ENCODE peak calls at places on chromosomes 5 and 9, in nine cellular contexts. One of them, this sample, is unnamed.

GRCh38 chr5:58922392-58923171 is 339.7 kb downstream of the RAB3C start:
- DNase-seq in activated T-cell treated with anti-CD3 and anti-CD28 coated beads for 24 hours: no peak
- DNase-seq in SHP77: peak
- DNase-seq in RWPE1: no peak
- DNase-seq in CD4-positive, alpha-beta T cell: no peak
- DNase-seq in activated T-helper 9 cell treated with anti-CD3 and anti-CD28 coated beads, Interleukin-2, amount 50 U/mL, for 16 hours: no peak
- DNase-seq in stimulated activated CD4-positive, alpha-beta T cell treated with anti-CD3 and anti-CD28 coated beads, Interleukin-15, amount 100 ng/mL, for 1 hour: no peak
- DNase-seq in posterior cingulate gyrus: peak
- DNase-seq in stomach: peak
- DNase-seq in this sample: no peak

GRCh38 chr5:59193616-59194319 is 610.9 kb downstream of the RAB3C start:
- DNase-seq in SHP77: no peak
- DNase-seq in posterior cingulate gyrus: no peak
- DNase-seq in stomach: no peak
- DNase-seq in RWPE1: peak
- DNase-seq in activated T-cell treated with anti-CD3 and anti-CD28 coated beads for 24 hours: no peak
- DNase-seq in CD4-positive, alpha-beta T cell: no peak
- DNase-seq in activated T-helper 9 cell treated with anti-CD3 and anti-CD28 coated beads, Interleukin-2, amount 50 U/mL, for 16 hours: no peak
- DNase-seq in stimulated activated CD4-positive, alpha-beta T cell treated with anti-CD3 and anti-CD28 coated beads, Interleukin-15, amount 100 ng/mL, for 1 hour: no peak
- DNase-seq in this sample: no peak

GRCh38 chr9:21836437-21837161 is 34.2 kb downstream of the MTAP start:
- DNase-seq in stimulated activated CD4-positive, alpha-beta T cell treated with anti-CD3 and anti-CD28 coated beads, Interleukin-15, amount 100 ng/mL, for 1 hour: no peak
- DNase-seq in posterior cingulate gyrus: no peak
- DNase-seq in SHP77: no peak
- DNase-seq in stomach: no peak
- DNase-seq in CD4-positive, alpha-beta T cell: no peak
- DNase-seq in RWPE1: peak
- DNase-seq in activated T-helper 9 cell treated with anti-CD3 and anti-CD28 coated beads, Interleukin-2, amount 50 U/mL, for 16 hours: no peak
- DNase-seq in activated T-cell treated with anti-CD3 and anti-CD28 coated beads for 24 hours: no peak
- DNase-seq in this sample: no peak

GRCh38 chr5:135654646-135655045 is 75.9 kb upstream of the CXCL14 start:
- DNase-seq in activated T-helper 9 cell treated with anti-CD3 and anti-CD28 coated beads, Interleukin-2, amount 50 U/mL, for 16 hours: no peak
- DNase-seq in stimulated activated CD4-positive, alpha-beta T cell treated with anti-CD3 and anti-CD28 coated beads, Interleukin-15, amount 100 ng/mL, for 1 hour: no peak
- DNase-seq in CD4-positive, alpha-beta T cell: no peak
- DNase-seq in posterior cingulate gyrus: no peak
- DNase-seq in stomach: no peak
- DNase-seq in RWPE1: no peak
- DNase-seq in SHP77: no peak
- DNase-seq in activated T-cell treated with anti-CD3 and anti-CD28 coated beads for 24 hours: no peak
- DNase-seq in this sample: no peak

GRCh38 chr9:128911529-128912035 is 9.2 kb upstream of the PHYHD1 start:
- DNase-seq in RWPE1: no peak
- DNase-seq in stimulated activated CD4-positive, alpha-beta T cell treated with anti-CD3 and anti-CD28 coated beads, Interleukin-15, amount 100 ng/mL, for 1 hour: no peak
- DNase-seq in CD4-positive, alpha-beta T cell: no peak
- DNase-seq in SHP77: no peak
- DNase-seq in posterior cingulate gyrus: no peak
- DNase-seq in stomach: no peak
- DNase-seq in activated T-helper 9 cell treated with anti-CD3 and anti-CD28 coated beads, Interleukin-2, amount 50 U/mL, for 16 hours: no peak
- DNase-seq in activated T-cell treated with anti-CD3 and anti-CD28 coated beads for 24 hours: no peak
- DNase-seq in this sample: no peak

GRCh38 chr5:53170748-53171349 is 61.3 kb upstream of the MOCS2 start:
- DNase-seq in stomach: no peak
- DNase-seq in stimulated activated CD4-positive, alpha-beta T cell treated with anti-CD3 and anti-CD28 coated beads, Interleukin-15, amount 100 ng/mL, for 1 hour: no peak
- DNase-seq in posterior cingulate gyrus: no peak
- DNase-seq in activated T-cell treated with anti-CD3 and anti-CD28 coated beads for 24 hours: peak
- DNase-seq in activated T-helper 9 cell treated with anti-CD3 and anti-CD28 coated beads, Interleukin-2, amount 50 U/mL, for 16 hours: no peak
- DNase-seq in SHP77: no peak
- DNase-seq in RWPE1: peak
- DNase-seq in CD4-positive, alpha-beta T cell: no peak
- DNase-seq in this sample: no peak

GRCh38 chr9:132220069-132220468 is 58.2 kb downstream of the NTNG2 start:
- DNase-seq in stimulated activated CD4-positive, alpha-beta T cell treated with anti-CD3 and anti-CD28 coated beads, Interleukin-15, amount 100 ng/mL, for 1 hour: no peak
- DNase-seq in posterior cingulate gyrus: no peak
- DNase-seq in stomach: no peak
- DNase-seq in CD4-positive, alpha-beta T cell: no peak
- DNase-seq in activated T-helper 9 cell treated with anti-CD3 and anti-CD28 coated beads, Interleukin-2, amount 50 U/mL, for 16 hours: no peak
- DNase-seq in activated T-cell treated with anti-CD3 and anti-CD28 coated beads for 24 hours: no peak
- DNase-seq in SHP77: no peak
- DNase-seq in RWPE1: no peak
- DNase-seq in this sample: no peak

GRCh38 chr9:130770679-130771442 is 64.2 kb upstream of the ABL1 start:
- DNase-seq in CD4-positive, alpha-beta T cell: no peak
- DNase-seq in RWPE1: peak
- DNase-seq in stimulated activated CD4-positive, alpha-beta T cell treated with anti-CD3 and anti-CD28 coated beads, Interleukin-15, amount 100 ng/mL, for 1 hour: no peak
- DNase-seq in SHP77: peak
- DNase-seq in activated T-cell treated with anti-CD3 and anti-CD28 coated beads for 24 hours: no peak
- DNase-seq in posterior cingulate gyrus: no peak
- DNase-seq in stomach: no peak
- DNase-seq in activated T-helper 9 cell treated with anti-CD3 and anti-CD28 coated beads, Interleukin-2, amount 50 U/mL, for 16 hours: no peak
- DNase-seq in this sample: no peak

GRCh38 chr5:33046091-33046490 is 335.0 kb downstream of the NPR3 start:
- DNase-seq in stomach: no peak
- DNase-seq in RWPE1: no peak
- DNase-seq in stimulated activated CD4-positive, alpha-beta T cell treated with anti-CD3 and anti-CD28 coated beads, Interleukin-15, amount 100 ng/mL, for 1 hour: no peak
- DNase-seq in activated T-helper 9 cell treated with anti-CD3 and anti-CD28 coated beads, Interleukin-2, amount 50 U/mL, for 16 hours: no peak
- DNase-seq in SHP77: no peak
- DNase-seq in CD4-positive, alpha-beta T cell: no peak
- DNase-seq in posterior cingulate gyrus: no peak
- DNase-seq in activated T-cell treated with anti-CD3 and anti-CD28 coated beads for 24 hours: no peak
- DNase-seq in this sample: no peak

GRCh38 chr9:2413196-2413840 is 208.3 kb upstream of the VLDLR start:
- DNase-seq in posterior cingulate gyrus: no peak
- DNase-seq in activated T-helper 9 cell treated with anti-CD3 and anti-CD28 coated beads, Interleukin-2, amount 50 U/mL, for 16 hours: no peak
- DNase-seq in stimulated activated CD4-positive, alpha-beta T cell treated with anti-CD3 and anti-CD28 coated beads, Interleukin-15, amount 100 ng/mL, for 1 hour: no peak
- DNase-seq in RWPE1: no peak
- DNase-seq in SHP77: no peak
- DNase-seq in activated T-cell treated with anti-CD3 and anti-CD28 coated beads for 24 hours: no peak
- DNase-seq in stomach: no peak
- DNase-seq in CD4-positive, alpha-beta T cell: no peak
- DNase-seq in this sample: no peak

GRCh38 chr9:109467936-109468335 is 30.2 kb downstream of the PTPN3 start:
- DNase-seq in RWPE1: no peak
- DNase-seq in CD4-positive, alpha-beta T cell: no peak
- DNase-seq in activated T-helper 9 cell treated with anti-CD3 and anti-CD28 coated beads, Interleukin-2, amount 50 U/mL, for 16 hours: no peak
- DNase-seq in posterior cingulate gyrus: no peak
- DNase-seq in stimulated activated CD4-positive, alpha-beta T cell treated with anti-CD3 and anti-CD28 coated beads, Interleukin-15, amount 100 ng/mL, for 1 hour: no peak
- DNase-seq in stomach: no peak
- DNase-seq in activated T-cell treated with anti-CD3 and anti-CD28 coated beads for 24 hours: no peak
- DNase-seq in SHP77: no peak
- DNase-seq in this sample: no peak

GRCh38 chr5:84181093-84181492 is 203.6 kb downstream of the EDIL3 start:
- DNase-seq in posterior cingulate gyrus: no peak
- DNase-seq in CD4-positive, alpha-beta T cell: no peak
- DNase-seq in stomach: no peak
- DNase-seq in SHP77: no peak
- DNase-seq in stimulated activated CD4-positive, alpha-beta T cell treated with anti-CD3 and anti-CD28 coated beads, Interleukin-15, amount 100 ng/mL, for 1 hour: no peak
- DNase-seq in activated T-cell treated with anti-CD3 and anti-CD28 coated beads for 24 hours: no peak
- DNase-seq in RWPE1: no peak
- DNase-seq in activated T-helper 9 cell treated with anti-CD3 and anti-CD28 coated beads, Interleukin-2, amount 50 U/mL, for 16 hours: no peak
- DNase-seq in this sample: no peak

GRCh38 chr5:117633093-117633492 is 1058.5 kb upstream of the SEMA6A start:
- DNase-seq in stomach: no peak
- DNase-seq in SHP77: no peak
- DNase-seq in activated T-helper 9 cell treated with anti-CD3 and anti-CD28 coated beads, Interleukin-2, amount 50 U/mL, for 16 hours: no peak
- DNase-seq in activated T-cell treated with anti-CD3 and anti-CD28 coated beads for 24 hours: no peak
- DNase-seq in posterior cingulate gyrus: no peak
- DNase-seq in RWPE1: no peak
- DNase-seq in CD4-positive, alpha-beta T cell: no peak
- DNase-seq in stimulated activated CD4-positive, alpha-beta T cell treated with anti-CD3 and anti-CD28 coated beads, Interleukin-15, amount 100 ng/mL, for 1 hour: no peak
- DNase-seq in this sample: no peak

GRCh38 chr9:37293664-37294524 is 128.6 kb upstream of the GRHPR start:
- DNase-seq in activated T-helper 9 cell treated with anti-CD3 and anti-CD28 coated beads, Interleukin-2, amount 50 U/mL, for 16 hours: no peak
- DNase-seq in RWPE1: no peak
- DNase-seq in posterior cingulate gyrus: no peak
- DNase-seq in SHP77: no peak
- DNase-seq in activated T-cell treated with anti-CD3 and anti-CD28 coated beads for 24 hours: no peak
- DNase-seq in stomach: no peak
- DNase-seq in CD4-positive, alpha-beta T cell: no peak
- DNase-seq in stimulated activated CD4-positive, alpha-beta T cell treated with anti-CD3 and anti-CD28 coated beads, Interleukin-15, amount 100 ng/mL, for 1 hour: no peak
- DNase-seq in this sample: no peak

GRCh38 chr9:2824564-2824963 is 19.3 kb downstream of the PUM3 start:
- DNase-seq in CD4-positive, alpha-beta T cell: no peak
- DNase-seq in stomach: no peak
- DNase-seq in SHP77: no peak
- DNase-seq in posterior cingulate gyrus: no peak
- DNase-seq in activated T-helper 9 cell treated with anti-CD3 and anti-CD28 coated beads, Interleukin-2, amount 50 U/mL, for 16 hours: no peak
- DNase-seq in activated T-cell treated with anti-CD3 and anti-CD28 coated beads for 24 hours: no peak
- DNase-seq in stimulated activated CD4-positive, alpha-beta T cell treated with anti-CD3 and anti-CD28 coated beads, Interleukin-15, amount 100 ng/mL, for 1 hour: no peak
- DNase-seq in RWPE1: no peak
- DNase-seq in this sample: no peak

GRCh38 chr9:115127191-115127817 is 9.3 kb upstream of the TNC start:
- DNase-seq in RWPE1: peak
- DNase-seq in posterior cingulate gyrus: no peak
- DNase-seq in stimulated activated CD4-positive, alpha-beta T cell treated with anti-CD3 and anti-CD28 coated beads, Interleukin-15, amount 100 ng/mL, for 1 hour: no peak
- DNase-seq in activated T-helper 9 cell treated with anti-CD3 and anti-CD28 coated beads, Interleukin-2, amount 50 U/mL, for 16 hours: no peak
- DNase-seq in stomach: no peak
- DNase-seq in activated T-cell treated with anti-CD3 and anti-CD28 coated beads for 24 hours: no peak
- DNase-seq in SHP77: no peak
- DNase-seq in CD4-positive, alpha-beta T cell: no peak
- DNase-seq in this sample: no peak

GRCh38 chr9:134992755-134993124 is 75.0 kb upstream of the FCN1 start:
- DNase-seq in stomach: no peak
- DNase-seq in SHP77: no peak
- DNase-seq in activated T-cell treated with anti-CD3 and anti-CD28 coated beads for 24 hours: no peak
- DNase-seq in posterior cingulate gyrus: no peak
- DNase-seq in RWPE1: peak
- DNase-seq in activated T-helper 9 cell treated with anti-CD3 and anti-CD28 coated beads, Interleukin-2, amount 50 U/mL, for 16 hours: no peak
- DNase-seq in CD4-positive, alpha-beta T cell: no peak
- DNase-seq in stimulated activated CD4-positive, alpha-beta T cell treated with anti-CD3 and anti-CD28 coated beads, Interleukin-15, amount 100 ng/mL, for 1 hour: no peak
- DNase-seq in this sample: no peak

GRCh38 chr5:84378961-84379360 is 5.7 kb downstream of the EDIL3 start:
- DNase-seq in stomach: no peak
- DNase-seq in SHP77: no peak
- DNase-seq in stimulated activated CD4-positive, alpha-beta T cell treated with anti-CD3 and anti-CD28 coated beads, Interleukin-15, amount 100 ng/mL, for 1 hour: no peak
- DNase-seq in activated T-cell treated with anti-CD3 and anti-CD28 coated beads for 24 hours: no peak
- DNase-seq in CD4-positive, alpha-beta T cell: no peak
- DNase-seq in RWPE1: no peak
- DNase-seq in posterior cingulate gyrus: no peak
- DNase-seq in activated T-helper 9 cell treated with anti-CD3 and anti-CD28 coated beads, Interleukin-2, amount 50 U/mL, for 16 hours: no peak
- DNase-seq in this sample: no peak

GRCh38 chr5:113048931-113049330 is 72.3 kb downstream of the DCP2 start:
- DNase-seq in SHP77: no peak
- DNase-seq in activated T-cell treated with anti-CD3 and anti-CD28 coated beads for 24 hours: no peak
- DNase-seq in stimulated activated CD4-positive, alpha-beta T cell treated with anti-CD3 and anti-CD28 coated beads, Interleukin-15, amount 100 ng/mL, for 1 hour: no peak
- DNase-seq in RWPE1: no peak
- DNase-seq in stomach: no peak
- DNase-seq in CD4-positive, alpha-beta T cell: no peak
- DNase-seq in posterior cingulate gyrus: no peak
- DNase-seq in activated T-helper 9 cell treated with anti-CD3 and anti-CD28 coated beads, Interleukin-2, amount 50 U/mL, for 16 hours: no peak
- DNase-seq in this sample: no peak

GRCh38 chr9:99377790-99378775 is 156.0 kb downstream of the SEC61B start:
- DNase-seq in activated T-cell treated with anti-CD3 and anti-CD28 coated beads for 24 hours: no peak
- DNase-seq in CD4-positive, alpha-beta T cell: no peak
- DNase-seq in stomach: no peak
- DNase-seq in posterior cingulate gyrus: no peak
- DNase-seq in activated T-helper 9 cell treated with anti-CD3 and anti-CD28 coated beads, Interleukin-2, amount 50 U/mL, for 16 hours: no peak
- DNase-seq in RWPE1: no peak
- DNase-seq in stimulated activated CD4-positive, alpha-beta T cell treated with anti-CD3 and anti-CD28 coated beads, Interleukin-15, amount 100 ng/mL, for 1 hour: no peak
- DNase-seq in SHP77: no peak
- DNase-seq in this sample: no peak

GRCh38 chr5:143002459-143003327 is 232.5 kb downstream of the ARHGAP26 start:
- DNase-seq in activated T-helper 9 cell treated with anti-CD3 and anti-CD28 coated beads, Interleukin-2, amount 50 U/mL, for 16 hours: peak
- DNase-seq in activated T-cell treated with anti-CD3 and anti-CD28 coated beads for 24 hours: peak
- DNase-seq in RWPE1: peak
- DNase-seq in stomach: peak
- DNase-seq in stimulated activated CD4-positive, alpha-beta T cell treated with anti-CD3 and anti-CD28 coated beads, Interleukin-15, amount 100 ng/mL, for 1 hour: no peak
- DNase-seq in SHP77: no peak
- DNase-seq in posterior cingulate gyrus: no peak
- DNase-seq in CD4-positive, alpha-beta T cell: peak
- DNase-seq in this sample: peak

GRCh38 chr9:137582286-137582860 is 3.6 kb upstream of the DPH7 start:
- DNase-seq in activated T-cell treated with anti-CD3 and anti-CD28 coated beads for 24 hours: no peak
- DNase-seq in activated T-helper 9 cell treated with anti-CD3 and anti-CD28 coated beads, Interleukin-2, amount 50 U/mL, for 16 hours: no peak
- DNase-seq in stomach: peak
- DNase-seq in CD4-positive, alpha-beta T cell: no peak
- DNase-seq in SHP77: no peak
- DNase-seq in stimulated activated CD4-positive, alpha-beta T cell treated with anti-CD3 and anti-CD28 coated beads, Interleukin-15, amount 100 ng/mL, for 1 hour: no peak
- DNase-seq in posterior cingulate gyrus: no peak
- DNase-seq in RWPE1: no peak
- DNase-seq in this sample: no peak

GRCh38 chr5:96004087-96004486 is 42.4 kb upstream of the ELL2 start:
- DNase-seq in CD4-positive, alpha-beta T cell: no peak
- DNase-seq in SHP77: no peak
- DNase-seq in stomach: no peak
- DNase-seq in activated T-helper 9 cell treated with anti-CD3 and anti-CD28 coated beads, Interleukin-2, amount 50 U/mL, for 16 hours: no peak
- DNase-seq in posterior cingulate gyrus: no peak
- DNase-seq in activated T-cell treated with anti-CD3 and anti-CD28 coated beads for 24 hours: no peak
- DNase-seq in stimulated activated CD4-positive, alpha-beta T cell treated with anti-CD3 and anti-CD28 coated beads, Interleukin-15, amount 100 ng/mL, for 1 hour: no peak
- DNase-seq in RWPE1: no peak
- DNase-seq in this sample: no peak

This sample was measured in CD8-positive, alpha-beta memory T cell.